ENCODE peak calls at places on chromosomes 11 and 22, in eight cellular contexts. A, P, Z, H, O, K, C and L are unnamed samples.

GRCh38 chr22:23103199-23103954 is 33.1 kb downstream of the GNAZ start:
- DNase-seq in A (no peak), P (no peak), Z (no peak), H (no peak), O (no peak), K (no peak), C (no peak), L (no peak)

GRCh38 chr11:134578807-134579708 is 167.0 kb upstream of the B3GAT1 start:
- DNase-seq in A (no peak), P (no peak), Z (no peak), H (peak; percentile 48), O (no peak), K (no peak), C (no peak), L (no peak)

GRCh38 chr22:35839811-35840739 is 122.4 kb downstream of the APOL5 start:
- DNase-seq in A (peak; percentile 85), P (peak; percentile 97), Z (no peak), H (peak; percentile 20), O (peak; percentile 85), K (peak; percentile 72), C (no peak), L (peak; percentile 48)

GRCh38 chr11:32448232-32448631 is 12.9 kb upstream of the WT1 start:
- DNase-seq in A (no peak), P (no peak), Z (no peak), H (peak; percentile 82), O (no peak), K (peak; percentile 16), C (no peak), L (peak; percentile 70)

GRCh38 chr11:69063671-69064260 is 15.0 kb downstream of the TPCN2 start:
- DNase-seq in A (no peak), P (no peak), Z (no peak), H (no peak), O (no peak), K (no peak), C (no peak), L (no peak)

GRCh38 chr22:17369553-17370035 is 334 bp downstream of the CECR2 start:
- DNase-seq in A (peak; percentile 57), P (peak; percentile 4), Z (no peak), H (peak; percentile 70), O (peak; percentile 38), K (no peak), C (no peak), L (peak; percentile 80)

GRCh38 chr22:34111210-34111824 is 191.0 kb upstream of the LARGE1 start:
- DNase-seq in A (peak; percentile 20), P (peak; percentile 59), Z (no peak), H (peak; percentile 72), O (peak; percentile 49), K (peak; percentile 33), C (no peak), L (peak; percentile 57)

GRCh38 chr11:78386551-78386950 is 31.1 kb downstream of the GAB2 start:
- DNase-seq in A (no peak), P (no peak), Z (no peak), H (no peak), O (no peak), K (no peak), C (no peak), L (no peak)

GRCh38 chr11:13140028-13140870 is 131.1 kb downstream of the RASSF10 start:
- DNase-seq in A (no peak), P (peak; percentile 60), Z (no peak), H (no peak), O (peak; percentile 89), K (peak; percentile 78), C (no peak), L (no peak)

GRCh38 chr11:75557649-75558494 is 4.2 kb upstream of the SERPINH1 start:
- DNase-seq in A (no peak), P (peak; percentile 97), Z (no peak), H (no peak), O (no peak), K (no peak), C (no peak), L (no peak)

GRCh38 chr11:44224867-44225501 is 85.0 kb downstream of the ALX4 start:
- DNase-seq in A (no peak), P (peak; percentile 57), Z (no peak), H (no peak), O (no peak), K (no peak), C (no peak), L (no peak)

GRCh38 chr11:123055132-123055924 is 6.6 kb downstream of the HSPA8 start:
- DNase-seq in A (no peak), P (no peak), Z (no peak), H (peak; percentile 75), O (no peak), K (no peak), C (no peak), L (no peak)

GRCh38 chr11:6057452-6057851 is 26.9 kb upstream of the OR56A1 start:
- DNase-seq in A (no peak), P (no peak), Z (no peak), H (no peak), O (no peak), K (no peak), C (no peak), L (no peak)

GRCh38 chr22:24481641-24482040 is 13.5 kb upstream of the UPB1 start:
- DNase-seq in A (no peak), P (no peak), Z (no peak), H (no peak), O (no peak), K (no peak), C (no peak), L (no peak)

GRCh38 chr11:30481816-30482215 is 104.3 kb downstream of the MPPED2 start:
- DNase-seq in A (no peak), P (no peak), Z (no peak), H (no peak), O (no peak), K (no peak), C (no peak), L (no peak)

GRCh38 chr11:58058276-58059010 is 27.7 kb downstream of the OR6Q1 start:
- DNase-seq in A (no peak), P (no peak), Z (no peak), H (no peak), O (peak; percentile 60), K (peak; percentile 50), C (no peak), L (no peak)

GRCh38 chr11:108958446-108959123 is 293.7 kb downstream of the DDX10 start:
- DNase-seq in A (no peak), P (peak; percentile 58), Z (no peak), H (no peak), O (no peak), K (no peak), C (no peak), L (no peak)

GRCh38 chr22:42881982-42882656 is 25.0 kb upstream of the ARFGAP3 start:
- DNase-seq in A (no peak), P (no peak), Z (no peak), H (peak; percentile 58), O (peak; percentile 96), K (peak; percentile 69), C (no peak), L (peak; percentile 71)

GRCh38 chr11:109435121-109435742 is 13.2 kb downstream of the C11orf87 start:
- DNase-seq in A (no peak), P (peak; percentile 54), Z (no peak), H (no peak), O (no peak), K (no peak), C (no peak), L (no peak)

GRCh38 chr11:19389787-19390303 is 149.1 kb upstream of the E2F8 start:
- DNase-seq in A (no peak), P (no peak), Z (no peak), H (no peak), O (peak; percentile 39), K (no peak), C (no peak), L (no peak)

GRCh38 chr11:109785714-109786113 is 307.5 kb upstream of the ZC3H12C start:
- DNase-seq in A (no peak), P (peak; percentile 61), Z (no peak), H (no peak), O (no peak), K (no peak), C (no peak), L (no peak)

GRCh38 chr11:77049081-77049480 is 14.9 kb downstream of the B3GNT6 start:
- DNase-seq in A (no peak), P (no peak), Z (no peak), H (no peak), O (no peak), K (peak; percentile 46), C (no peak), L (no peak)

GRCh38 chr11:69539416-69540117 is 58.1 kb downstream of the LINC01488 start:
- DNase-seq in A (no peak), P (no peak), Z (no peak), H (no peak), O (no peak), K (no peak), C (no peak), L (peak; percentile 56)

GRCh38 chr22:49855491-49855911 is 1.9 kb downstream of the ZBED4 start:
- DNase-seq in A (no peak), P (peak; percentile 36), Z (no peak), H (no peak), O (peak; percentile 29), K (no peak), C (no peak), L (peak; percentile 30)
- H3K4me3 ChIP-seq in A (peak overlapping the region; percentile 97), P (peak overlapping the region; percentile 95), Z (peak overlapping the region; percentile 62), H (peak overlapping the region; percentile 73), O (no peak overlapping the region), K (peak overlapping the region; percentile 89), C (peak overlapping the region; percentile 84), L (no peak overlapping the region)

GRCh38 chr11:3040881-3041280 is 16.3 kb downstream of the CARS1 start:
- DNase-seq in A (no peak), P (no peak), Z (no peak), H (no peak), O (no peak), K (no peak), C (no peak), L (no peak)
- H3K36me3 ChIP-seq in A (peaks cover 33% of the 10 kb centered on the region), P (peaks cover 55% of the 10 kb centered on the region), Z (peaks cover 38% of the 10 kb centered on the region), H (peaks cover 19% of the 10 kb centered on the region), O (peaks cover 13% of the 10 kb centered on the region), K (peaks cover 77% of the 10 kb centered on the region), C (peaks cover 75% of the 10 kb centered on the region), L (peaks cover 51% of the 10 kb centered on the region)

GRCh38 chr11:87712802-87713202 is 462.4 kb downstream of the RAB38 start:
- DNase-seq in A (no peak), P (no peak), Z (no peak), H (no peak), O (no peak), K (no peak), C (no peak), L (no peak)
- H3K4me3 ChIP-seq in A (no peak overlapping the region), P (no peak overlapping the region), Z (no peak overlapping the region), H (no peak overlapping the region), O (no peak overlapping the region), K (no peak overlapping the region), C (no peak overlapping the region), L (no peak overlapping the region)

DNA sequence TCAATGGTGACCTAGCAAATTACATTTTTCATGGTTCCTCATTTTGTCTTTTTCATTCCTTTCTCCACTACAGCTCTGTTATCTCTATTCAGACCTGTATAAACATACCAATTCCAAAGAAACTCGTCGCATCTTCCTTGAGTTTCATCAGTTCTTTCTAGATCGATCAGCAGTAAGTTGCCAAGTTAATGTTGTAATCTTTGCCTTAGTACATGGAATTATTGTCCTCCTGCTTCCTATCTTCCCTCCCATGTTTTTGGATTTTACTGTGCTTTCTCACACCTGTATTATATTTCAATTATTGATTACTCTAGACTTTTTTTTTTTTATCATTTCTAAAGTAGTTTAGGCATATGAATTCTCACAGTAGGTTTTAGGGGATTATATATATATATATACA is 69.5 kb upstream of the GRIK4 start:
- DNase-seq in A (no peak), P (no peak), Z (no peak), H (no peak), O (no peak), K (no peak), C (no peak), L (no peak)
- H3K36me3 ChIP-seq in A (peaks cover 2% of the 10 kb centered on the region), P (peaks cover 80% of the 10 kb centered on the region), Z (no peaks in the 10 kb centered on the region), H (no peaks in the 10 kb centered on the region), O (peaks cover 25% of the 10 kb centered on the region), K (peaks cover 98% of the 10 kb centered on the region), C (peaks cover 28% of the 10 kb centered on the region), L (peaks cover 1% of the 10 kb centered on the region)

GRCh38 chr22:27798526-27799333 is 2.8 kb downstream of the MN1 start:
- DNase-seq in A (no peak), P (no peak), Z (no peak), H (no peak), O (no peak), K (no peak), C (no peak), L (peak; percentile 79)
- H3K4me3 ChIP-seq in A (peak overlapping the region; percentile 95), P (peak overlapping the region; percentile 85), Z (no peak overlapping the region), H (no peak overlapping the region), O (no peak overlapping the region), K (peak overlapping the region; percentile 81), C (no peak overlapping the region), L (no peak overlapping the region)